ENCODE peak calls at places on chromosomes 16 and 17, in seven cellular contexts. F, M, N, Z, V, D and B are unnamed samples.

GRCh38 chr17:9982159-9982558 is 77.1 kb upstream of the RCVRN start:
- DNase-seq in F (no peak), M (no peak), N (no peak), Z (no peak), V (peak), D (no peak), B (no peak)

GRCh38 chr17:74449773-74450172 is 16.7 kb upstream of the CD300A start:
- DNase-seq in F (no peak), M (no peak), N (peak), Z (no peak), V (no peak), D (no peak), B (no peak)

GRCh38 chr17:7425756-7426155 is 340 bp downstream of the SPEM2 start:
- DNase-seq in F (no peak), M (no peak), N (no peak), Z (no peak), V (no peak), D (no peak), B (no peak)

GRCh38 chr17:50620848-50621247 is 13.8 kb upstream of the ABCC3 start:
- DNase-seq in F (no peak), M (no peak), N (no peak), Z (no peak), V (no peak), D (no peak), B (no peak)

GRCh38 chr17:42850964-42851363 is at the start of gene AOC3:
- DNase-seq in F (no peak), M (peak), N (peak), Z (peak), V (no peak), D (no peak), B (no peak)

GRCh38 chr16:66502020-66502913 is 47.7 kb downstream of the TK2 start:
- DNase-seq in F (no peak), M (no peak), N (peak), Z (peak), V (no peak), D (no peak), B (peak)

GRCh38 chr17:45156242-45156641 is 5.4 kb upstream of the HEXIM2 start:
- DNase-seq in F (no peak), M (no peak), N (no peak), Z (no peak), V (no peak), D (no peak), B (no peak)

GRCh38 chr17:59513934-59514841 is 51.2 kb upstream of the DHX40 start:
- DNase-seq in F (peak), M (peak), N (peak), Z (peak), V (peak), D (no peak), B (peak)

GRCh38 chr17:36511216-36511615 is 23.5 kb downstream of the MYO19 start:
- DNase-seq in F (no peak), M (no peak), N (no peak), Z (no peak), V (no peak), D (no peak), B (no peak)

GRCh38 chr17:2933606-2934005 is 129.8 kb downstream of the OR1D5 start:
- DNase-seq in F (no peak), M (no peak), N (no peak), Z (no peak), V (no peak), D (no peak), B (no peak)

GRCh38 chr17:6195123-6195522 is 124.9 kb downstream of the WSCD1 start:
- DNase-seq in F (no peak), M (no peak), N (no peak), Z (no peak), V (no peak), D (no peak), B (no peak)

GRCh38 chr16:73147958-73148357 is 100.0 kb upstream of the ZFHX3 start:
- DNase-seq in F (no peak), M (no peak), N (no peak), Z (no peak), V (no peak), D (no peak), B (no peak)

GRCh38 chr16:48014349-48015135 is 141.3 kb downstream of the ABCC12 start:
- DNase-seq in F (no peak), M (no peak), N (no peak), Z (no peak), V (peak), D (no peak), B (no peak)

GRCh38 chr16:84226026-84226425 is 13.8 kb downstream of the KCNG4 start:
- DNase-seq in F (no peak), M (no peak), N (no peak), Z (no peak), V (no peak), D (no peak), B (no peak)
- H3K27ac ChIP-seq in F (no peak), M (no peak), N (no peak), Z (no peak), V (peak), D (no peak), B (no peak)

GRCh38 chr16:27237229-27238015 is 31.1 kb downstream of the NSMCE1 start:
- DNase-seq in F (no peak), M (peak), N (no peak), Z (peak), V (no peak), D (no peak), B (no peak)

GRCh38 chr16:27236635-27237228 is 31.8 kb downstream of the NSMCE1 start:
- DNase-seq in F (no peak), M (no peak), N (no peak), Z (no peak), V (no peak), D (no peak), B (no peak)

GRCh38 chr16:27235055-27235937 is 32.0 kb downstream of the KDM8 start:
- DNase-seq in F (peak), M (peak), N (peak), Z (peak), V (peak), D (no peak), B (peak)

GRCh38 chr16:27234603-27235002 is 31.3 kb downstream of the KDM8 start:
- DNase-seq in F (no peak), M (no peak), N (no peak), Z (no peak), V (no peak), D (no peak), B (no peak)

DNA sequence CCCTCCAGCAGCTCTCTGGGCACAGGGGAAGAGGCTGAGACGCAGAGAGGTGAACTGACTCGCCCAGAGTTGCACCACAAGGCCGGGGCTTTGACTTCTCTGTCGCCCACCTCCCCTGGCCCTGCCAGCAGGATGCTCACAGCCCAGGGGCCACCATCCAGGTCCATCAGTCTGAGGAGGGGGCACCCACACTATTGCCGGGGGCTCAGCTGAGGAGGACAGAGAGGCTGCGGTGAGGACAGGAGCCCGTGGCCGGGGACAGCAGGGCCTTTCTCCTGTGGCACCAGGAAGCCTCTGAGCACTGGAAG is 32.6 kb downstream of the KDM8 start:
- DNase-seq in F (no peak), M (no peak), N (no peak), Z (no peak), V (no peak), D (no peak), B (no peak)
- TF ChIP-seq POLR2A in F (no peak), M (no peak), N (no peak), Z (no peak), V (no peak), D (no peak), B (no peak)

GRCh38 chr16:14436410-14436955 is 193.6 kb downstream of the PARN start:
- DNase-seq in F (no peak), M (no peak), N (no peak), Z (no peak), V (no peak), D (no peak), B (no peak)
- H3K27ac ChIP-seq in F (no peak), M (no peak), N (no peak), Z (no peak), V (peak), D (no peak), B (no peak)

GRCh38 chr17:32912218-32912897 is 15.6 kb upstream of the TMEM98 start:
- DNase-seq in F (peak), M (peak), N (peak), Z (peak), V (no peak), D (no peak), B (no peak)
- TF ChIP-seq POLR2A in F (peak), M (no peak), N (no peak), Z (no peak), V (no peak), D (no peak), B (no peak)

DNA sequence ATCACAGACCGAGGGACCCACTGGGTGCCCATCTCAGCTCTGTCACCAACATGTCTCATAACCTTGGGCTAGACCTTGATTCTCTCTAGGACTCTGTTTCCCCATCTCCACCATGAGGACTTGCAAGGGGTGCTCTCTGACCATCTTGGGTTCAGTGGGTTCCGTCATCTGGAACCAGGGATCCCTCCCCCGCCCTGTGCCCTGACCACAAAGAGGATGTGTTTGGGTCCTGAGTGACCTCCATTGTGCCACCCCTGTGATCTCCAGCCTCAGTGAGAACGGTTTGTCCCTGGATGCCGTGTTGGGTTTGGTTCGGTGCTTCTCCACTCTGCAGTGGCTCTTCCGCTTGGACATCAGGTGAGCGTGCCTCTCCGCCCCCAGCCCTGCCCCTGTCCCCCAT is 49.1 kb upstream of the CPNE2 start:
- DNase-seq in F (no peak), M (no peak), N (no peak), Z (no peak), V (no peak), D (no peak), B (no peak)
- H3K27ac ChIP-seq in F (no peak), M (no peak), N (no peak), Z (no peak), V (no peak), D (no peak), B (no peak)

DNA sequence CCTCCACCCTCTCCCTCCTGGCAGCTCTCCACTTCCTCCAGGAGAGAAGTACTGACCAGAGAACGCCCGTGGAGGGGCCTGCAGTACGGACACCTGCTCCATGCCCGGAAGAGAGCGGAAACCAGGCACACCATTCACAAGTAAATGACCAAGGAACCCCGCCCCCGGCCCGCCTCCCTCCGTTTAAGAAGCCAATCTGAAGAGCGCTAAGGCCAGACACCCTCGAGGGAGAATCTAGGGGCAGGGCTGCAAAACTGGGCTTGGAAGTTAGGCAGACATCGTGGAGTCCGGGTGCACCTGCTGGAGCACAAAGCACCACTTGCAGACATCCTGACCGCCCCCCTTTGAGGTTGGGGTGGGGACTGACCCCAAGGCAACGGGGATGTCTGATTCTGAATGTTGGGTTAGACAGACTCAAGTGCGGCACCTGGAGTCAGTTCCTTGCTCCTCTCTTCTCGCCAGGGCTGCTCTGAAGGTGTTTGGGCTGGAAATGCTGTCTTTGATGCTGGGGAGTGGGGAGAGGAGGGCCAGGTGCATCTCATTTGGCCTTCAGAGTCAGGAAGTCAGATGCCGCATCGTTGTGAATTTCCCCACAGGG is 964 bp upstream of the FAAP100 start:
- DNase-seq in F (peak), M (peak), N (peak), Z (peak), V (peak), D (no peak), B (peak)
- TF ChIP-seq POLR2A in F (no peak), M (no peak), N (no peak), Z (no peak), V (peak), D (no peak), B (no peak)

DNA sequence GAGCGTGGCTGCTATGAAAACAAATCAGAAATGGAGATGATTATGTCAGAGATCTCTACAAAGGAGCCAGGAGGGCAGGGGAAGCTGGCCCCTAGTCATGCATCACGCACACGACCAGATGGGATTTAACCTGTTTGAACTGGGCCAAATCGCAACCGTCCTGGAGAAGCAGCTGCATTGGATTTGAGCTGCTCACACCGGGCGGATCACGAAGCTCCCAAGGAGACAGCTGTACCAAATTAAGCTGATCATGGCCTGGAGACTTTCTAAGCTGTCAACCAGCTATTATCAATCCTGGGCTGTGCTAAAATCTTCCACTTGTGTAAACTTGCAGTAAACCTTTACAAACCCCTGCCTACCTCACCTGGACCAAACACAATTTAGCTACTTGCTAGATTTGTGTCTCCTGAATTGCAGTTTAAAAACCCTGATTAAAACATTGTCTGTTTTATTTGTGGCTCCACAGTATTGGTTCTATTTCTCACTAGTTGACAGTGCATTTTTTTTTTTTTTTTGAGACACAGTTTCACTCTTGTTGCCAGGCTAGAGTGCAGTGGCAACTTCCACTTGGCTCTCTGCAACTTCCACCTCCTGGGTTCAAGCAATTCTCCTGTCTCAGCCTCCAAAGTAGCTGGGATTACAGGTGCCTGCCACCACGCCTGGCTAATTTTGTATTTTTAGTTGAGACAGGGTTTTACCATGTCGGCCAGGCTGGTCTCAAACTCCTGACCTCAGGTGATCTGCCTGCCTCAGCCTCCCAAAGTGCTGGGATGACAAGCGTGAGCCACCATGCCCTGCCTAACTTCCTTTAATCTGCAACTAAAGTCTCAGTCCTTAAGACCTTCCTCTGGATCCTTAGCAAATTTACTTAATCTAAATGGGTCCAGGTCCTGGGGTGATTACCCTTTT is 98.3 kb upstream of the GRIN2A start:
- DNase-seq in F (no peak), M (no peak), N (no peak), Z (no peak), V (no peak), D (no peak), B (no peak)
- H3K27ac ChIP-seq in F (no peak), M (no peak), N (no peak), Z (no peak), V (no peak), D (no peak), B (no peak)